ENCODE peak calls at places on chromosome 13, in six cellular contexts. H, Q, I, F, G and C are unnamed samples.
A peak's percentile ranks its signal among the peaks of the same experiment; 100 is the strongest.

GRCh38 chr13:90947976-90948375 is 399.5 kb upstream of the MIR17HG start:
- DNase-seq in H (no peak), Q (no peak), I (no peak), F (no peak), G (no peak), C (no peak)

GRCh38 chr13:39273953-39274352 is 235.7 kb downstream of the NHLRC3 start:
- DNase-seq in H (peak; percentile 17), Q (peak; percentile 9), I (no peak), F (no peak), G (peak; percentile 34), C (no peak)

GRCh38 chr13:42487221-42487620 is 86.7 kb upstream of the TNFSF11 start:
- DNase-seq in H (no peak), Q (no peak), I (no peak), F (no peak), G (no peak), C (no peak)

GRCh38 chr13:106376411-106377112 is 158.9 kb downstream of the EFNB2 start:
- DNase-seq in H (no peak), Q (no peak), I (no peak), F (peak; percentile 15), G (no peak), C (no peak)

GRCh38 chr13:35744144-35744543 is 267.7 kb upstream of the MAB21L1 start:
- DNase-seq in H (no peak), Q (no peak), I (no peak), F (no peak), G (no peak), C (no peak)

GRCh38 chr13:85896516-85897450 is 97.6 kb upstream of the SLITRK6 start:
- DNase-seq in H (no peak), Q (no peak), I (no peak), F (no peak), G (no peak), C (no peak)

GRCh38 chr13:91313103-91313502 is 34.4 kb upstream of the MIR17HG start:
- DNase-seq in H (no peak), Q (peak; percentile 17), I (no peak), F (no peak), G (no peak), C (no peak)

GRCh38 chr13:109465151-109465550 is 321.2 kb downstream of the IRS2 start:
- DNase-seq in H (no peak), Q (no peak), I (no peak), F (no peak), G (no peak), C (no peak)

GRCh38 chr13:102688306-102688973 is 6.4 kb downstream of the METTL21C start:
- DNase-seq in H (no peak), Q (no peak), I (no peak), F (no peak), G (no peak), C (no peak)

GRCh38 chr13:24998433-24998832 is 97.5 kb upstream of the PABPC3 start:
- DNase-seq in H (no peak), Q (no peak), I (no peak), F (no peak), G (no peak), C (no peak)

GRCh38 chr13:22027561-22027960 is 356.7 kb downstream of the FGF9 start:
- DNase-seq in H (no peak), Q (no peak), I (no peak), F (no peak), G (no peak), C (no peak)

GRCh38 chr13:42615691-42616090 is 41.7 kb downstream of the TNFSF11 start:
- DNase-seq in H (no peak), Q (no peak), I (no peak), F (no peak), G (no peak), C (no peak)

DNA sequence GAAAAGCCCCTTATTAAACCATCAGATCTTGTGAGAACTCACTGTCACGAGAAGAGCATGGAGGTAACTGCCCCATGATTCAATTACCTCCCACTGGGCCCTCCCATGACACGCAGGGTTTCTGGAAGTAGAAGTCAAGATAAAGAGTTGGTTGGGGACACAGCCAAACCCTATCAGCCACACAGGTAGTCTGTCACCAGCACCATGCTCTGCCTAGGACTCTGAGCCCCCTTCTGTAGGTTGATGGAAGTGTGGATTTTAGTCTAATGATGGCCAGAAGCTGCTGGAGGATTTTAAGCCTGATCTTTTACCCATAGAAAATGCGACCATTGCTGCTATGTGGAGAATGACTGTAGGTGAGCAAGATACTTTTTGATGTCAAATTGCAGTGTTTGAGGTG is 60.8 kb downstream of the ARHGEF7 start:
- DNase-seq in H (no peak), Q (no peak), I (no peak), F (no peak), G (no peak), C (no peak)
- TF ChIP-seq CTCF in H (no peak), Q (no peak), I (no peak), F (no peak), G (no peak), C (no peak)

GRCh38 chr13:27188239-27188638 is 16.6 kb upstream of the USP12 start:
- DNase-seq in H (no peak), Q (no peak), I (no peak), F (no peak), G (no peak), C (no peak)

GRCh38 chr13:27192896-27193295 is 21.3 kb upstream of the USP12 start:
- DNase-seq in H (no peak), Q (no peak), I (no peak), F (no peak), G (no peak), C (no peak)

GRCh38 chr13:27194209-27194608 is 22.6 kb upstream of the USP12 start:
- DNase-seq in H (no peak), Q (no peak), I (no peak), F (no peak), G (no peak), C (no peak)

GRCh38 chr13:27186295-27186694 is 14.7 kb upstream of the USP12 start:
- DNase-seq in H (no peak), Q (no peak), I (no peak), F (no peak), G (no peak), C (no peak)

DNA sequence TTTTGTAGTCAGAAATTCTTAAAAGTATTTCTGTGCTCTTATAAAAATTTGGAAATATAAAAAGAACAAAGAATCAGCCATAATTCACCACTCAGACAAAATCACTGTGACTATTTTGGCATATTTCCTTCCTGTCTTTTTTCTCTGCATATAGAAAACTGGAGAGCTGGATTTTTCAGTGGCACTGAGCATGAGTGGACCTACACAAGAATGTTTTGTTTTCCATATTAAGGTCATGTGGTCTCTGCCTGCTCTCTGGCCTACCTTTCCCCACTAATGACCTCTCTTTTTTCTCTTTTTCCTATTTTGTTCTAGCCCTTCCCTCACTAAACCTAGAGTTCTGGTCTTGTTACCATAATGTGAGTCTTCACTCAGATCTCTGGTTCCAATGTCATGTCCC is 17.6 kb upstream of the USP12 start:
- DNase-seq in H (no peak), Q (no peak), I (no peak), F (no peak), G (no peak), C (no peak)
- TF ChIP-seq CTCF in H (no peak), Q (no peak), I (no peak), F (no peak), G (no peak), C (no peak)

DNA sequence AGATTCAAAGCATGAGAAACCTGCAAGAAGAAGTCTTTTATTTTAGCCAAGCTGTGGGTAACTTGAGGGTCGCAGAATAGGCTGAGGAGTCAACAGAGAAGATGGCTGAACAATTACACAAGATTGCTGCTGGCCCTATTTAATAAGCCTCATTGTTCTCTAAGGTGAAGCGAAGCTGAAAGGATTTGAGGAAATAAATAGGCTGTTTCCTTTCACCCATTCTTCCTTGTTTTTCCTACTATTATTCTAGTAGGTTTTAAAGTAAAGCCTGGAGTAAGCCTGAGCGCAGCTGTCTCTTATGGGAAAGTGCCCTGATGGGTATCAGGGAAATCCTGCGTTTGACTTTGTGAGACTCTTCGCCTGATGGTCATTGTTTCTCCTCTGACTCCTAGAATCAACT is 25.0 kb upstream of the PCCA start:
- DNase-seq in H (no peak), Q (no peak), I (no peak), F (no peak), G (no peak), C (no peak)
- TF ChIP-seq CTCF in H (no peak), Q (no peak), I (no peak), F (no peak), G (no peak), C (no peak)

DNA sequence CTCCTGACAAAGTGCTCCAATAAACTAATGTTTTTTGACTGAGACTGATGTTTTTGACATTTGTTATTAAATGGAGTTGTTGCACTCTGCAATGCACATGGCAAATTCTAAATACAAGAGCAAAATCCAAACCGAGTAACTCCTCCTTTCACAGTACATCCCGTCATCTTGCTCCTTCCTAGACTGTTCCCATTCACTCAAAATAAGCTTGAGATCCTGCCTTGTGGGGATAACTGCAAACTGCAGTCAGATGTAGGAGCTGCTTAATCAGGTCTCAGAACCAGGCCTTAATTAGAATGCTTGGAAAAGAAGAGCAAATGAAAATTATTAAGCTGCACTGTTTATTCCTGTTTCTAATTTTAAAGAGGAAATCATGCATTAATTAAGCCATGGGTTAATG is 134.8 kb upstream of the SPRY2 start:
- DNase-seq in H (no peak), Q (no peak), I (no peak), F (no peak), G (no peak), C (no peak)
- TF ChIP-seq CTCF in H (no peak), Q (no peak), I (no peak), F (no peak), G (no peak), C (no peak)

GRCh38 chr13:113853518-113854237 is 10.2 kb downstream of the GAS6 start:
- DNase-seq in H (no peak), Q (no peak), I (no peak), F (no peak), G (peak; percentile 8), C (peak; percentile 35)

GRCh38 chr13:113852536-113853517 is 11.0 kb downstream of the GAS6 start:
- DNase-seq in H (no peak), Q (no peak), I (no peak), F (no peak), G (peak; percentile 5), C (no peak)

GRCh38 chr13:113855012-113855921 is 8.6 kb downstream of the GAS6 start:
- DNase-seq in H (peak; percentile 70), Q (no peak), I (no peak), F (no peak), G (peak; percentile 6), C (peak; percentile 52)

GRCh38 chr13:113855931-113856715 is 7.8 kb downstream of the GAS6 start:
- DNase-seq in H (no peak), Q (no peak), I (no peak), F (no peak), G (peak; percentile 6), C (no peak)

GRCh38 chr13:113854238-113855011 is 9.5 kb downstream of the GAS6 start:
- DNase-seq in H (no peak), Q (no peak), I (no peak), F (no peak), G (peak; percentile 13), C (peak; percentile 61)
- TF ChIP-seq CTCF in H (no peak), Q (no peak), I (no peak), F (no peak), G (no peak), C (peak; percentile 7)